ENCODE peak calls at places on chromosome X, in four cellular contexts. F is HepG2, X is H1, E is K562. W is an unnamed sample.

GRCh38 chrX:153434801-153435200 is 11.1 kb downstream of the TREX2 start:
- DNase-seq in F (no peak), X (no peak), E (no peak), W (no peak)

GRCh38 chrX:30888526-30889146 is 418 bp downstream of the TAB3 start:
- DNase-seq in F (no peak), X (peak), E (peak), W (no peak)

GRCh38 chrX:141278306-141278705 is 36.0 kb upstream of the SPANXC start:
- DNase-seq in F (peak), X (peak), E (peak), W (no peak)

GRCh38 chrX:33065415-33065814 is 145.9 kb downstream of the DMD start:
- DNase-seq in F (no peak), X (no peak), E (no peak), W (no peak)

GRCh38 chrX:153926863-153927685 is 1.0 kb upstream of the ARHGAP4 start:
- DNase-seq in F (peak), X (no peak), E (peak), W (peak)

GRCh38 chrX:42093756-42094155 is 170.4 kb upstream of the CASK start:
- DNase-seq in F (no peak), X (no peak), E (no peak), W (peak)

GRCh38 chrX:85992811-85993229 is 54.5 kb downstream of the CHM start:
- DNase-seq in F (peak), X (no peak), E (peak), W (no peak)

GRCh38 chrX:134604701-134605271 is 53.5 kb downstream of the PLAC1 start:
- DNase-seq in F (no peak), X (no peak), E (no peak), W (no peak)

GRCh38 chrX:13716905-13717304 is 17.5 kb downstream of the TRAPPC2 start:
- DNase-seq in F (no peak), X (no peak), E (no peak), W (no peak)

GRCh38 chrX:86322913-86323312 is 174.7 kb downstream of the DACH2 start:
- DNase-seq in F (peak), X (no peak), E (no peak), W (no peak)

GRCh38 chrX:45907776-45908175 is 637.4 kb downstream of the ZNF674 start:
- DNase-seq in F (no peak), X (no peak), E (peak), W (no peak)

GRCh38 chrX:51494409-51494808 is 2.0 kb downstream of the NUDT11 start:
- DNase-seq in F (no peak), X (no peak), E (no peak), W (no peak)

GRCh38 chrX:103687696-103688191 is 1.2 kb upstream of the MORF4L2 start:
- DNase-seq in F (peak), X (peak), E (peak), W (peak)

GRCh38 chrX:1430451-1430850 is 22.3 kb downstream of the ASMTL start:
- DNase-seq in F (no peak), X (no peak), E (no peak), W (no peak)

GRCh38 chrX:39772057-39772832 is 325.5 kb downstream of the BCOR start:
- DNase-seq in F (peak), X (no peak), E (peak), W (no peak)

GRCh38 chrX:135340827-135341226 is 31.5 kb downstream of the ETDC start:
- DNase-seq in F (no peak), X (no peak), E (no peak), W (no peak)

GRCh38 chrX:120311632-120312000 is 355 bp upstream of the TMEM255A start:
- DNase-seq in F (no peak), X (no peak), E (no peak), W (no peak)

DNA sequence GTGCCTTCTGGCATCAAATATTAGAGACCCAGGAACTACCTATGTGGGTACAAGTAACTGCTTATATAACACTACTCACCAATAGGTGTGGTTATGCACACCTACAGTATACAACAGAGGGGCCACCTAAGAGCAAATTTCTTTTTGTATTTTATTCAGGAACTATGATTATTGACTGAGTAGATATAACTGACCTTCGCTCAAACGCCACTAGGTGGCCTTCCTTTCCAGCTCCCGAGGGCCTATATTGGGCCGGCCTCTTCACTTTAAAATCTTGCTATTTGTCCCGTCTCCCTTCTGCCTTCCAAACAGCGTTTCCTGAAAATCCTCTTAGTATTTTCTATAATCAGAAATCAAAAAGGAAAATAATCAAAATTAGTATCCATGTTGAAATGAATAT is 19.9 kb upstream of the PABPC5 start:
- DNase-seq in F (no peak), X (no peak), E (no peak), W (no peak)
- TF ChIP-seq CTCF in F (no peak), X (peak), E (no peak), W (peak)

GRCh38 chrX:10098235-10098819 is 58.4 kb upstream of the CLCN4 start:
- DNase-seq in F (no peak), X (no peak), E (no peak), W (peak)
- TF ChIP-seq HDAC6 in F (no peak), X (no peak), E (no peak), W (no peak)

GRCh38 chrX:47958943-47959342 is 44.8 kb downstream of the ZNF182 start:
- DNase-seq in F (peak), X (no peak), E (peak), W (no peak)
- TF ChIP-seq CTCF in F (peak), X (peak), E (peak), W (peak)

DNA sequence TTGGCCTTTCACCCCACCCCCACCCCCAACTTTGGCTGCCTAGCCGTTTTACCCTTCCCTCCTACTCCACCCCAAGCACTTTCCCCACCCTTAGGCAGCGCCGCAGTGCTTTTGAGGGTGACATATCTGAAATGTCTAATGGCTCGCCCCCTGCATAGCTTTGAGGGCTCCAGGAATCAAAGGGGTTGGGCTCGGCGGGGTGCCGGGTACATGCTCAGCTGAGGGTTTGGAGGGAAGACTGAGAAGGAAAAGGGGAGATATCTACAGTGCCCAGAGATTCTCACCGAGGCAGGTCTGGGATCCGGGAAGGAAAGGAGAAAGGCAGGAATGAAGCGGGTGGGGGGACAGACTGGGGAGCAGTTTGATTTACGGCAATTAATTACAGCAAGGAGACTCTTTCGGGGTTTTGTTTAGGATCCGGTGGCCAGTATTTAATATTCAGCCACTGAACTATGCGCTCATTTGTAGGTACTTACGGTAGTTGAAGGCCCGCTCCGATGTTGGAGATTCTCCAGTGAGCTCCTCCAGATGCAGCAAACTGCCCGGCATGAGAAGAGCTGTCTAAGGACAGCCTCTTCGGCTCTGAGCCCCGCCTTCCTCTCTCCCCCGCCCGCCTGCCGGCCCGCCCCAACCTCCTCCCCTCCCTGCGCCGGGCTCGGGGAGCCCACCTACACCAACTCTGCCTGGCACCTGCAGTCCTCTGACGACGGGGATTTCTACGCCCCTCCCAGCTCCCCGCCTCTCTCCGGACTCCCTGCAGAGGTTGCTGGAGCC is at the start of gene IGSF1:
- DNase-seq in F (peak), X (peak), E (peak), W (no peak)
- TF ChIP-seq HDAC6 in F (no peak), X (no peak), E (no peak), W (no peak)